ENCODE peak calls at places on chromosomes 6 and 20, in seven cellular contexts. F is GM23338, Z is left lung, B is OCI-LY7, S is cardiac muscle cell, M is heart left ventricle, G is uterus. E is an unnamed sample.

GRCh38 chr6:10146723-10147451 is 268.0 kb downstream of the TFAP2A start:
- DNase-seq in F (peak; percentile 84), Z (no peak), B (peak; percentile 51), S (peak; percentile 39), M (no peak), G (no peak), E (no peak)

GRCh38 chr6:41503841-41504525 is 42.2 kb upstream of the FOXP4 start:
- DNase-seq in F (peak; percentile 72), Z (no peak), B (no peak), S (no peak), M (no peak), G (peak; percentile 63), E (no peak)

GRCh38 chr6:41489284-41489851 is 56.8 kb upstream of the FOXP4 start:
- DNase-seq in F (no peak), Z (no peak), B (no peak), S (no peak), M (peak; percentile 67), G (no peak), E (no peak)

GRCh38 chr6:2715737-2716136 is 35.0 kb downstream of the MYLK4 start:
- DNase-seq in F (no peak), Z (no peak), B (no peak), S (no peak), M (no peak), G (no peak), E (no peak)

GRCh38 chr20:31573555-31574295 is 31.4 kb upstream of the ID1 start:
- DNase-seq in F (no peak), Z (no peak), B (no peak), S (no peak), M (no peak), G (no peak), E (no peak)

GRCh38 chr6:27241443-27241842 is 6.1 kb upstream of the PRSS16 start:
- DNase-seq in F (no peak), Z (no peak), B (no peak), S (no peak), M (no peak), G (no peak), E (no peak)

GRCh38 chr6:29959492-29959891 is 17.2 kb downstream of the HLA-A start:
- DNase-seq in F (no peak), Z (no peak), B (no peak), S (no peak), M (no peak), G (no peak), E (no peak)

GRCh38 chr6:168035098-168035660 is 37.7 kb downstream of the KIF25 start:
- DNase-seq in F (peak; percentile 94), Z (peak; percentile 79), B (no peak), S (peak; percentile 77), M (peak; percentile 85), G (peak; percentile 64), E (no peak)

GRCh38 chr6:98463038-98463437 is 371.3 kb upstream of the POU3F2 start:
- DNase-seq in F (no peak), Z (no peak), B (no peak), S (no peak), M (no peak), G (no peak), E (no peak)

GRCh38 chr6:63372951-63373533 is 53.3 kb upstream of the LGSN start:
- DNase-seq in F (no peak), Z (no peak), B (no peak), S (no peak), M (no peak), G (no peak), E (no peak)

GRCh38 chr6:158799051-158799792 is 19.9 kb downstream of the EZR start:
- DNase-seq in F (no peak), Z (no peak), B (peak; percentile 44), S (no peak), M (no peak), G (peak; percentile 48), E (no peak)

GRCh38 chr6:14231071-14231483 is 113.5 kb downstream of the CD83 start:
- DNase-seq in F (no peak), Z (no peak), B (no peak), S (no peak), M (no peak), G (no peak), E (no peak)

GRCh38 chr20:52105045-52105572 is 86.5 kb downstream of the ZFP64 start:
- DNase-seq in F (peak; percentile 85), Z (peak; percentile 73), B (no peak), S (peak; percentile 63), M (no peak), G (no peak), E (no peak)

GRCh38 chr6:54998576-54998975 is 152.0 kb downstream of the FAM83B start:
- DNase-seq in F (no peak), Z (no peak), B (no peak), S (no peak), M (no peak), G (no peak), E (no peak)

GRCh38 chr6:21634582-21634981 is 41.0 kb downstream of the SOX4 start:
- DNase-seq in F (no peak), Z (no peak), B (no peak), S (peak; percentile 22), M (no peak), G (peak; percentile 23), E (no peak)

GRCh38 chr20:50772418-50773185 is 22.3 kb upstream of the BCAS4 start:
- DNase-seq in F (no peak), Z (no peak), B (no peak), S (no peak), M (no peak), G (no peak), E (no peak)

GRCh38 chr6:134875367-134875766 is 74.5 kb downstream of the ALDH8A1 start:
- DNase-seq in F (no peak), Z (no peak), B (peak; percentile 78), S (no peak), M (no peak), G (no peak), E (no peak)

GRCh38 chr6:13243033-13243432 is 85.3 kb downstream of the TBC1D7 start:
- DNase-seq in F (no peak), Z (no peak), B (no peak), S (no peak), M (no peak), G (no peak), E (no peak)

GRCh38 chr6:106894978-106895702 is 79.4 kb downstream of the CD24 start:
- DNase-seq in F (peak; percentile 17), Z (no peak), B (peak; percentile 20), S (no peak), M (no peak), G (no peak), E (no peak)

DNA sequence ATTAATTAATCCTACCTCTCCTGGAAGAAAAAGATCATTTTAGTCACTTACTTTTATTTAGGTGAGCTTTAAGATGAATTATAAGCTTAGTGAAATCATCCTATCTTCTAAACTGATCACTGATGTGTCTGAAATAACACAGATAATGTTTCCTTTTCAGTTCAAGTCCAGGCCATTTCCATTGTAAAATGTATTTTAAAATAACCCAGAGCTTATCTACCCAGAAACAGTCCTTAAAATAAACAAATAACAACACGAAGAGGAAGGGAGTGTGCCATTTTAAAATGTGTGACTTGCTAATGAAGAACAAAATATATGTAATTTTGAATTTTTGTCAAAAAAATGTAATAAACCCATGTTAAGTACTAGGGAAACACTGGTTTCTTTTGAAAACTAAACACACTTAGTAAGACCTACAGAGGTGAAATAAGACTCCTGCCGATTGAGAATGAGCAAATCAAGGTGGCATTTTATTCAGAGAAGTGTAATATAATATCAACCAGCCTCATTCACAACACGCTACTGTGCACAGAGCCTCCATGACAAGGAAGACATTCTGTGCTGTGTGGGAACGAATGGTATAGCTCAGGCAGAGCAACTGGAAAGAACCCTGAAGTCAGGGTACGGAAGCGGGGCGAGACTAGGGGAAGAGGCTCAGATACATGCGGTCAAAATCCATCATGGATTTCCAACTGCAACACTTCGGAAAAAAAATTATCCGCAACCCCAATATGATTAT is 7.7 kb downstream of the LRP11 start:
- DNase-seq in F (no peak), Z (no peak), B (no peak), S (no peak), M (no peak), G (no peak), E (no peak)
- H3K4me3 ChIP-seq in F (no peak overlapping the region), Z (no peak overlapping the region), B (no peak overlapping the region), S (no peak overlapping the region), M (no peak overlapping the region), G (no peak overlapping the region), E (no peak overlapping the region)

GRCh38 chr6:169891846-169892245 is 140.4 kb downstream of the ERMARD start:
- DNase-seq in F (no peak), Z (no peak), B (no peak), S (no peak), M (no peak), G (no peak), E (no peak)
- TF ChIP-seq CTCF in F (no peak), Z (no peak), B (no peak), S (no peak), M (no peak), G (no peak), E (no peak)

GRCh38 chr20:57409672-57410397 is 18.6 kb downstream of the RBM38 start:
- DNase-seq in F (no peak), Z (no peak), B (no peak), S (peak; percentile 92), M (no peak), G (no peak), E (no peak)

GRCh38 chr20:57410398-57411323 is 19.5 kb downstream of the RBM38 start:
- DNase-seq in F (no peak), Z (peak; percentile 42), B (no peak), S (no peak), M (no peak), G (no peak), E (no peak)

GRCh38 chr20:57408131-57408530 is 16.9 kb downstream of the RBM38 start:
- DNase-seq in F (no peak), Z (peak; percentile 34), B (no peak), S (no peak), M (no peak), G (no peak), E (no peak)

GRCh38 chr20:57408536-57409233 is 17.5 kb downstream of the RBM38 start:
- DNase-seq in F (no peak), Z (peak; percentile 51), B (no peak), S (no peak), M (peak; percentile 34), G (no peak), E (no peak)

DNA sequence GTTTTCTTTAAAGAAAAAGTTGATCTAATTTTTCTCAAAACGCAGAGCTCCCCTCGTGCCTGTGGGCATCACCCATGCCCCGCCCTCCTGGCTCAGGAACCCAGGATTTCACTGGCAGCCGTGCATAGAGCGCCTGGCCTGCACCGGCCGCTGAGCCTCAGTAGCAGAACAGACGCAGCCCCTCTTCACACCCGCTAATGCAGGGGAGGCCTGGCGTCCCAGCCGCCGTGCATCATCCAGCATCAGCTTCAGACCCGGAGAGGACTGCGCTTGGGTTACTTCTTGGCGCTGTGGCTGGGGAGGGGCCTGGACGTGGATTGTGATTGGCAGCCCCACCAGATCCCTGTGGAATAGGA is 18.1 kb downstream of the RBM38 start:
- DNase-seq in F (no peak), Z (peak; percentile 45), B (no peak), S (no peak), M (no peak), G (no peak), E (no peak)
- H3K27ac ChIP-seq in F (no peak overlapping the region), Z (no peak overlapping the region), B (no peak overlapping the region), S (peak overlapping the region; percentile 93), M (no peak overlapping the region), G (no peak overlapping the region), E (no peak overlapping the region)

GRCh38 chr6:165988306-165988756 is 179.3 kb downstream of the TBXT start:
- DNase-seq in F (peak; percentile 74), Z (no peak), B (no peak), S (peak; percentile 52), M (no peak), G (no peak), E (no peak)
- H3K4me3 ChIP-seq in F (peak overlapping the region; percentile 70), Z (no peak overlapping the region), B (no peak overlapping the region), S (peak overlapping the region; percentile 49), M (peak overlapping the region; percentile 66), G (peak overlapping the region; percentile 59), E (peak overlapping the region; percentile 45)